ENCODE peak calls at places on chromosome 10, in nine cellular contexts. One of them, this sample, is unnamed.
A peak's percentile ranks its signal among the peaks of the same experiment; 100 is the strongest.

GRCh38 chr10:124605001-124605370 is 139.2 kb downstream of the FAM53B start:
- DNase-seq in uterus: no peak
- DNase-seq in mesendoderm: no peak
- DNase-seq in H9: no peak
- DNase-seq in lung: no peak
- DNase-seq in psoas muscle: peak; percentile 43
- DNase-seq in hepatocyte: no peak
- DNase-seq in left ventricle myocardium inferior: no peak
- DNase-seq in HCT116: no peak
- DNase-seq in this sample: no peak

GRCh38 chr10:49054753-49055152 is 60.6 kb downstream of the VSTM4 start:
- DNase-seq in uterus: no peak
- DNase-seq in mesendoderm: no peak
- DNase-seq in H9: no peak
- DNase-seq in lung: peak; percentile 20
- DNase-seq in psoas muscle: no peak
- DNase-seq in hepatocyte: no peak
- DNase-seq in left ventricle myocardium inferior: no peak
- DNase-seq in HCT116: no peak
- DNase-seq in this sample: no peak

GRCh38 chr10:93413252-93413689 is 68.9 kb downstream of the MYOF start:
- DNase-seq in uterus: no peak
- DNase-seq in mesendoderm: no peak
- DNase-seq in H9: no peak
- DNase-seq in lung: no peak
- DNase-seq in psoas muscle: no peak
- DNase-seq in hepatocyte: no peak
- DNase-seq in left ventricle myocardium inferior: no peak
- DNase-seq in HCT116: no peak
- DNase-seq in this sample: no peak

GRCh38 chr10:70762441-70763177 is 22.6 kb downstream of the TBATA start:
- DNase-seq in uterus: no peak
- DNase-seq in mesendoderm: no peak
- DNase-seq in H9: no peak
- DNase-seq in lung: no peak
- DNase-seq in psoas muscle: no peak
- DNase-seq in hepatocyte: no peak
- DNase-seq in left ventricle myocardium inferior: no peak
- DNase-seq in HCT116: no peak
- DNase-seq in this sample: no peak

GRCh38 chr10:129394739-129395298 is 72.2 kb upstream of the MGMT start:
- DNase-seq in uterus: no peak
- DNase-seq in mesendoderm: no peak
- DNase-seq in H9: no peak
- DNase-seq in lung: peak; percentile 25
- DNase-seq in psoas muscle: no peak
- DNase-seq in hepatocyte: no peak
- DNase-seq in left ventricle myocardium inferior: no peak
- DNase-seq in HCT116: no peak
- DNase-seq in this sample: no peak

GRCh38 chr10:77556990-77557601 is 80.5 kb downstream of the KCNMA1 start:
- DNase-seq in uterus: no peak
- DNase-seq in mesendoderm: no peak
- DNase-seq in H9: no peak
- DNase-seq in lung: no peak
- DNase-seq in psoas muscle: no peak
- DNase-seq in hepatocyte: no peak
- DNase-seq in left ventricle myocardium inferior: no peak
- DNase-seq in HCT116: no peak
- DNase-seq in this sample: no peak

GRCh38 chr10:48478980-48479811 is 125.7 kb downstream of the ARHGAP22 start:
- DNase-seq in uterus: no peak
- DNase-seq in mesendoderm: no peak
- DNase-seq in H9: peak; percentile 33
- DNase-seq in lung: no peak
- DNase-seq in psoas muscle: no peak
- DNase-seq in hepatocyte: no peak
- DNase-seq in left ventricle myocardium inferior: no peak
- DNase-seq in HCT116: no peak
- DNase-seq in this sample: no peak

GRCh38 chr10:36266923-36267322 is 624.8 kb upstream of the FZD8 start:
- DNase-seq in uterus: no peak
- DNase-seq in mesendoderm: peak; percentile 28
- DNase-seq in H9: no peak
- DNase-seq in lung: no peak
- DNase-seq in psoas muscle: no peak
- DNase-seq in hepatocyte: no peak
- DNase-seq in left ventricle myocardium inferior: no peak
- DNase-seq in HCT116: no peak
- DNase-seq in this sample: no peak

GRCh38 chr10:115963848-115964247 is 309.2 kb downstream of the GFRA1 start:
- DNase-seq in uterus: no peak
- DNase-seq in mesendoderm: peak; percentile 53
- DNase-seq in H9: no peak
- DNase-seq in lung: no peak
- DNase-seq in psoas muscle: no peak
- DNase-seq in hepatocyte: no peak
- DNase-seq in left ventricle myocardium inferior: no peak
- DNase-seq in HCT116: no peak
- DNase-seq in this sample: no peak

DNA sequence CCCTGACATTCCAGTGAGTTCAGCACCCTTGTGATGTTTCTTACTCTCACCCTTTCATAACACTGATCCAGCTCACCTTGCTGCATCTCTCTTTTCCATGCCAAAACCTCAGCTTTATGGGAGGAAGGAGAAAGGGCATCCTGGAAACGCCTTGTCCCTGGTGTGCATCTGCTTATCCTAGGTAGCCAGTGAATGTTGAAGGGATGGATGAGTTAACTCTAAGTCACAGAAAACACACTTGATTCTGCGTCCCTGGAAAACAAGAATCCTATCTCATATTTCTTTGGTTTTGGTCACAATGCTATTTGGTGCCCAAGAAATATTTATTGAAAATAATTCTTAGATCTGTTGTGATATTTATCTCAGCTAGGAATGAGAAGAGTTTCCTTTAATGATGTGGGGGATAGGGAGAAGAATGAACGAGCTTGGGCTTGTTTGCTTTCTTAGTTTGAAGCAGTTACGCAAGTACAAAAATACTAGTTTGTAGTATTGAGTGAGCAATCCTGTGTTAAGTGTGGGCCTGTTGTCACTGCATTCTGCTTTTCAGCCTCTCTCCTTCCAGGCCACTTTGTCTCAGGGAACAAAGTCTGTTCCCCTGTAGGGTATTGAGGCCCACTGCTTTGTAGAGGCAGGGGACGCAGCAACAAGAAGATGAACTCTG is 126.5 kb downstream of the ARID5B start:
- DNase-seq in uterus: no peak
- DNase-seq in mesendoderm: no peak
- DNase-seq in H9: no peak
- DNase-seq in lung: no peak
- DNase-seq in psoas muscle: no peak
- DNase-seq in hepatocyte: peak; percentile 37
- DNase-seq in left ventricle myocardium inferior: no peak
- DNase-seq in HCT116: no peak
- DNase-seq in this sample: no peak
- H3K4me1 ChIP-seq in uterus: no peaks in the 10 kb centered on the region
- H3K4me1 ChIP-seq in mesendoderm: peaks cover 7% of the 10 kb centered on the region
- H3K4me1 ChIP-seq in H9: no peaks in the 10 kb centered on the region
- H3K4me1 ChIP-seq in lung: peaks cover 9% of the 10 kb centered on the region
- H3K4me1 ChIP-seq in psoas muscle: peaks cover 16% of the 10 kb centered on the region
- H3K4me1 ChIP-seq in hepatocyte: peaks cover 13% of the 10 kb centered on the region
- H3K4me1 ChIP-seq in left ventricle myocardium inferior: no peaks in the 10 kb centered on the region
- H3K4me1 ChIP-seq in HCT116: no peaks in the 10 kb centered on the region
- H3K4me1 ChIP-seq in this sample: peaks cover 5% of the 10 kb centered on the region

GRCh38 chr10:99787782-99788181 is 5.3 kb downstream of the ABCC2 start:
- DNase-seq in uterus: no peak
- DNase-seq in mesendoderm: no peak
- DNase-seq in H9: no peak
- DNase-seq in lung: no peak
- DNase-seq in psoas muscle: no peak
- DNase-seq in hepatocyte: no peak
- DNase-seq in left ventricle myocardium inferior: no peak
- DNase-seq in HCT116: no peak
- DNase-seq in this sample: no peak

GRCh38 chr10:99791831-99792230 is 9.4 kb downstream of the ABCC2 start:
- DNase-seq in uterus: no peak
- DNase-seq in mesendoderm: no peak
- DNase-seq in H9: no peak
- DNase-seq in lung: no peak
- DNase-seq in psoas muscle: no peak
- DNase-seq in hepatocyte: no peak
- DNase-seq in left ventricle myocardium inferior: no peak
- DNase-seq in HCT116: no peak
- DNase-seq in this sample: no peak

GRCh38 chr10:99785646-99786045 is 3.2 kb downstream of the ABCC2 start:
- DNase-seq in uterus: no peak
- DNase-seq in mesendoderm: peak; percentile 87
- DNase-seq in H9: peak; percentile 49
- DNase-seq in lung: no peak
- DNase-seq in psoas muscle: no peak
- DNase-seq in hepatocyte: no peak
- DNase-seq in left ventricle myocardium inferior: no peak
- DNase-seq in HCT116: no peak
- DNase-seq in this sample: no peak

GRCh38 chr10:99787303-99787702 is 4.9 kb downstream of the ABCC2 start:
- DNase-seq in uterus: no peak
- DNase-seq in mesendoderm: no peak
- DNase-seq in H9: no peak
- DNase-seq in lung: no peak
- DNase-seq in psoas muscle: no peak
- DNase-seq in hepatocyte: no peak
- DNase-seq in left ventricle myocardium inferior: no peak
- DNase-seq in HCT116: no peak
- DNase-seq in this sample: no peak

DNA sequence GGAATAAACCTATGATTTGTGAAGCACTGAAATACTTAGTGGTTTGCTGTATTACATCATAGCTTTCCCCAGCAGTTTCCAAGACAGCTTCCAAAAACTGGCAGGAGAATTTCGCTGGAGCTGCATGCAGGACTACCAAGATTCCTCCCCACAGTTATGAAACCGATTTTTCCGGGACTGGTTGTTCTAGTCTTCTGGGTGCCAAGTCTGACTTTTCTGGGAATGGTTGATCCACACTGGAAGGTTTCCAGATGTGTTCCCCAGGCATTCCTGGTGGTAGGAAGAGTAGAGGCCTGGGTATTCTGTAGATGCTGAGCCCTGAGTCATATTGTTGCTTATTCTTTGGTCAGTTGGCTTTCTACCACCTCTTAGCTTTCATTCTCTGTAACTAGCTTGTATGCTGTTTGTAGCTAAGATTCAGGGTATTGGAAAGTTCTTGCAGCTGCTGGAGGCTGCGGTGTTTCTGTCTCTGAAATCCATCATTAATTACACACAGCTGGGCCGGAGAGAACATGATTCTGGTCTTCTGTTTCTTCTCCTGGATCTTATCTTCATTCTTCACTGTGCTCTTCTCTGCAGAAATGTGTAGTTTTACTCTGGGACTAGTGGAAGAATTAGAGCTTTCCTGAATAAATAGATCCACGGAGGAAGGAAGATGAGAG is 6.3 kb downstream of the ABCC2 start:
- DNase-seq in uterus: peak; percentile 73
- DNase-seq in mesendoderm: no peak
- DNase-seq in H9: no peak
- DNase-seq in lung: peak; percentile 33
- DNase-seq in psoas muscle: no peak
- DNase-seq in hepatocyte: peak; percentile 63
- DNase-seq in left ventricle myocardium inferior: no peak
- DNase-seq in HCT116: no peak
- DNase-seq in this sample: peak; percentile 23
- H3K4me1 ChIP-seq in uterus: peaks cover 4% of the 10 kb centered on the region
- H3K4me1 ChIP-seq in mesendoderm: no peaks in the 10 kb centered on the region
- H3K4me1 ChIP-seq in H9: peaks cover 6% of the 10 kb centered on the region
- H3K4me1 ChIP-seq in lung: no peaks in the 10 kb centered on the region
- H3K4me1 ChIP-seq in psoas muscle: peaks cover 8% of the 10 kb centered on the region
- H3K4me1 ChIP-seq in hepatocyte: peaks cover 7% of the 10 kb centered on the region
- H3K4me1 ChIP-seq in left ventricle myocardium inferior: no peaks in the 10 kb centered on the region
- H3K4me1 ChIP-seq in HCT116: peaks cover 35% of the 10 kb centered on the region
- H3K4me1 ChIP-seq in this sample: peaks cover 25% of the 10 kb centered on the region

GRCh38 chr10:73915206-73915851 is 4.4 kb downstream of the PLAU start:
- DNase-seq in uterus: no peak
- DNase-seq in mesendoderm: no peak
- DNase-seq in H9: no peak
- DNase-seq in lung: no peak
- DNase-seq in psoas muscle: no peak
- DNase-seq in hepatocyte: no peak
- DNase-seq in left ventricle myocardium inferior: no peak
- DNase-seq in HCT116: no peak
- DNase-seq in this sample: no peak

GRCh38 chr10:73910764-73911552 is at the start of gene PLAU:
- DNase-seq in uterus: no peak
- DNase-seq in mesendoderm: peak; percentile 84
- DNase-seq in H9: peak; percentile 70
- DNase-seq in lung: peak; percentile 62
- DNase-seq in psoas muscle: peak; percentile 68
- DNase-seq in hepatocyte: peak; percentile 59
- DNase-seq in left ventricle myocardium inferior: peak; percentile 60
- DNase-seq in HCT116: no peak
- DNase-seq in this sample: no peak

GRCh38 chr10:73916761-73917470 is 6.0 kb downstream of the PLAU start:
- DNase-seq in uterus: no peak
- DNase-seq in mesendoderm: no peak
- DNase-seq in H9: no peak
- DNase-seq in lung: no peak
- DNase-seq in psoas muscle: no peak
- DNase-seq in hepatocyte: no peak
- DNase-seq in left ventricle myocardium inferior: no peak
- DNase-seq in HCT116: no peak
- DNase-seq in this sample: no peak

GRCh38 chr10:73911553-73912004 is 647 bp downstream of the PLAU start:
- DNase-seq in uterus: no peak
- DNase-seq in mesendoderm: no peak
- DNase-seq in H9: no peak
- DNase-seq in lung: no peak
- DNase-seq in psoas muscle: no peak
- DNase-seq in hepatocyte: no peak
- DNase-seq in left ventricle myocardium inferior: no peak
- DNase-seq in HCT116: no peak
- DNase-seq in this sample: no peak

GRCh38 chr10:73914036-73914435 is 3.1 kb downstream of the PLAU start:
- DNase-seq in uterus: no peak
- DNase-seq in mesendoderm: no peak
- DNase-seq in H9: no peak
- DNase-seq in lung: no peak
- DNase-seq in psoas muscle: no peak
- DNase-seq in hepatocyte: no peak
- DNase-seq in left ventricle myocardium inferior: no peak
- DNase-seq in HCT116: no peak
- DNase-seq in this sample: no peak
- H3K4me1 ChIP-seq in uterus: no peaks in the 10 kb centered on the region
- H3K4me1 ChIP-seq in mesendoderm: peaks cover 11% of the 10 kb centered on the region
- H3K4me1 ChIP-seq in H9: peaks cover 9% of the 10 kb centered on the region
- H3K4me1 ChIP-seq in lung: no peaks in the 10 kb centered on the region
- H3K4me1 ChIP-seq in psoas muscle: peaks cover 9% of the 10 kb centered on the region
- H3K4me1 ChIP-seq in hepatocyte: peaks cover 21% of the 10 kb centered on the region
- H3K4me1 ChIP-seq in left ventricle myocardium inferior: peaks cover 84% of the 10 kb centered on the region
- H3K4me1 ChIP-seq in HCT116: peaks cover 18% of the 10 kb centered on the region
- H3K4me1 ChIP-seq in this sample: peaks cover 32% of the 10 kb centered on the region

GRCh38 chr10:6592080-6592479 is 12.0 kb upstream of the PRKCQ start:
- DNase-seq in uterus: no peak
- DNase-seq in mesendoderm: no peak
- DNase-seq in H9: no peak
- DNase-seq in lung: no peak
- DNase-seq in psoas muscle: no peak
- DNase-seq in hepatocyte: no peak
- DNase-seq in left ventricle myocardium inferior: no peak
- DNase-seq in HCT116: no peak
- DNase-seq in this sample: no peak
- H3K4me1 ChIP-seq in uterus: no peaks in the 10 kb centered on the region
- H3K4me1 ChIP-seq in mesendoderm: no peaks in the 10 kb centered on the region
- H3K4me1 ChIP-seq in H9: no peaks in the 10 kb centered on the region
- H3K4me1 ChIP-seq in lung: no peaks in the 10 kb centered on the region
- H3K4me1 ChIP-seq in psoas muscle: peaks cover 14% of the 10 kb centered on the region
- H3K4me1 ChIP-seq in hepatocyte: no peaks in the 10 kb centered on the region
- H3K4me1 ChIP-seq in left ventricle myocardium inferior: no peaks in the 10 kb centered on the region
- H3K4me1 ChIP-seq in HCT116: no peaks in the 10 kb centered on the region
- H3K4me1 ChIP-seq in this sample: no peaks in the 10 kb centered on the region